ENCODE peak calls at places on chromosomes 12 and 14, in five cellular contexts. R is adrenal gland, M is GM23338, A is lung, X is cardiac muscle cell. K is an unnamed sample.
A peak's percentile ranks its signal among the peaks of the same experiment; 100 is the strongest.

GRCh38 chr12:111756196-111756595 is 10.5 kb upstream of the ALDH2 start:
- DNase-seq in X (no peak), R (no peak), M (no peak), A (no peak), K (no peak)

GRCh38 chr12:8664228-8664963 is 1.8 kb upstream of the MFAP5 start:
- DNase-seq in R (no peak), X (no peak), M (no peak), A (no peak), K (no peak)

GRCh38 chr12:77442633-77443032 is 377.3 kb upstream of the E2F7 start:
- DNase-seq in X (no peak), R (no peak), M (no peak), A (no peak), K (no peak)

GRCh38 chr14:99512571-99513182 is 31.5 kb downstream of the CCNK start:
- DNase-seq in X (no peak), M (no peak), R (no peak), A (no peak), K (no peak)

GRCh38 chr14:103613517-103613916 is 15.5 kb upstream of the KLC1 start:
- DNase-seq in R (no peak), M (no peak), X (no peak), A (no peak), K (no peak)

GRCh38 chr14:71885301-71885700 is 46.9 kb upstream of the RGS6 start:
- DNase-seq in M (no peak), R (no peak), X (no peak), A (no peak), K (no peak)

GRCh38 chr12:45585522-45586230 is 143.8 kb upstream of the ARID2 start:
- DNase-seq in M (no peak), A (no peak), R (no peak), X (no peak), K (no peak)

GRCh38 chr12:124053855-124054254 is 80.8 kb downstream of the ZNF664 start:
- DNase-seq in X (peak; percentile 89), M (peak; percentile 88), R (peak; percentile 67), A (peak; percentile 49), K (peak; percentile 13)

GRCh38 chr14:76870146-76870545 is 43.9 kb downstream of the LRRC74A start:
- DNase-seq in X (no peak), M (peak; percentile 61), R (no peak), A (no peak), K (no peak)

GRCh38 chr14:56181666-56182065 is 63.5 kb downstream of the PELI2 start:
- DNase-seq in X (no peak), R (no peak), M (no peak), A (peak; percentile 43), K (peak; percentile 91)

GRCh38 chr14:59044707-59045106 is 143.8 kb upstream of the DAAM1 start:
- DNase-seq in M (no peak), R (peak; percentile 83), X (peak; percentile 3), A (no peak), K (no peak)

GRCh38 chr12:70459786-70460185 is 93.7 kb downstream of the KCNMB4 start:
- DNase-seq in R (no peak), X (no peak), M (no peak), A (no peak), K (no peak)

GRCh38 chr12:120972870-120973543 is 5.3 kb upstream of the HNF1A start:
- DNase-seq in M (peak; percentile 91), A (peak; percentile 49), R (no peak), X (no peak), K (no peak)

GRCh38 chr14:50844397-50844796 is 13.4 kb upstream of the NIN start:
- DNase-seq in M (no peak), R (no peak), A (no peak), X (no peak), K (no peak)

GRCh38 chr12:7376196-7376595 is 67.8 kb downstream of the CD163L1 start:
- DNase-seq in A (no peak), X (peak; percentile 10), M (no peak), R (no peak), K (no peak)

GRCh38 chr14:35865611-35866010 is 39.5 kb downstream of the BRMS1L start:
- DNase-seq in A (no peak), M (no peak), R (no peak), X (no peak), K (no peak)

GRCh38 chr12:94170690-94171594 is 22.6 kb downstream of the PLXNC1 start:
- DNase-seq in M (peak; percentile 79), R (no peak), A (no peak), X (no peak), K (peak; percentile 71)

GRCh38 chr12:106309671-106310313 is 7.3 kb downstream of the TCP11L2 start:
- DNase-seq in X (peak; percentile 78), R (peak; percentile 56), A (no peak), M (no peak), K (no peak)

GRCh38 chr12:118743896-118744700 is 237.2 kb upstream of the SRRM4 start:
- DNase-seq in M (no peak), X (no peak), R (no peak), A (no peak), K (no peak)

DNA sequence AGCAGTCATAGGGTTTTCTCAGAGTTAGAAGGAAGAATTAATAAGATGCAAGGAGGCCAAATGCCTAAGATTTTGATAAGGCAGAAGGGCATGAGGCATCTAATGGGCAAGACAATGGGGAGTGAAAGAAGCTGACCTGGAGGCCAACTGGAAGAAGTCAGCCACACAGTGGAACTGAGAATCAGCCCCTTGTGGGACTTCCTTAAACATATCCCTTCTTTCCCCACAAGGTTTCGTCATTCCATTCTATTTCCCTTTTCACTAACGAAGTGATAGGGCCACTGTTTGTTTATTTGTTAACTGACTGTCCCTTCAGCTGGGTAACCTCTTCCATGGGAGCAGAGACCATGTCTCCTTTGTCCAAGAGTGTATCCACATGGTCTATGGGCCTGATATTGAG is 86.2 kb downstream of the HELB start:
- DNase-seq in R (peak; percentile 13), X (no peak), M (no peak), A (no peak), K (no peak)
- H3K4me1 ChIP-seq in R (no peaks in the 10 kb centered on the region), X (no peaks in the 10 kb centered on the region), M (no peaks in the 10 kb centered on the region), A (no peaks in the 10 kb centered on the region), K (no peaks in the 10 kb centered on the region)

GRCh38 chr12:105083041-105083440 is 1.2 kb downstream of the ALDH1L2 start:
- DNase-seq in A (no peak), X (peak; percentile 17), M (peak; percentile 25), R (no peak), K (peak; percentile 18)

GRCh38 chr12:105085537-105085936 is 1.3 kb upstream of the ALDH1L2 start:
- DNase-seq in A (no peak), R (no peak), X (no peak), M (peak; percentile 45), K (no peak)

GRCh38 chr12:105084251-105085250 is at the start of gene ALDH1L2:
- DNase-seq in R (peak; percentile 88), M (peak; percentile 91), X (peak; percentile 96), A (peak; percentile 86), K (peak; percentile 95)

GRCh38 chr12:105079011-105079570 is 5.2 kb downstream of the ALDH1L2 start:
- DNase-seq in A (no peak), X (no peak), M (no peak), R (no peak), K (no peak)

GRCh38 chr12:105083551-105084105 is 630 bp downstream of the ALDH1L2 start:
- DNase-seq in R (peak; percentile 47), X (peak; percentile 87), M (peak; percentile 37), A (peak; percentile 54), K (peak; percentile 74)
- H3K4me3 ChIP-seq in R (no peak overlapping the region), X (peak overlapping the region; percentile 36), M (peak overlapping the region; percentile 83), A (peak overlapping the region; percentile 49), K (peak overlapping the region; percentile 80)

GRCh38 chr12:47080725-47081502 is 1.2 kb upstream of the AMIGO2 start:
- DNase-seq in A (peak; percentile 56), M (peak; percentile 53), X (peak; percentile 70), R (peak; percentile 75), K (peak; percentile 46)
- TF ChIP-seq CTCF in A (no peak), M (no peak), X (no peak), R (no peak), K (no peak)

DNA sequence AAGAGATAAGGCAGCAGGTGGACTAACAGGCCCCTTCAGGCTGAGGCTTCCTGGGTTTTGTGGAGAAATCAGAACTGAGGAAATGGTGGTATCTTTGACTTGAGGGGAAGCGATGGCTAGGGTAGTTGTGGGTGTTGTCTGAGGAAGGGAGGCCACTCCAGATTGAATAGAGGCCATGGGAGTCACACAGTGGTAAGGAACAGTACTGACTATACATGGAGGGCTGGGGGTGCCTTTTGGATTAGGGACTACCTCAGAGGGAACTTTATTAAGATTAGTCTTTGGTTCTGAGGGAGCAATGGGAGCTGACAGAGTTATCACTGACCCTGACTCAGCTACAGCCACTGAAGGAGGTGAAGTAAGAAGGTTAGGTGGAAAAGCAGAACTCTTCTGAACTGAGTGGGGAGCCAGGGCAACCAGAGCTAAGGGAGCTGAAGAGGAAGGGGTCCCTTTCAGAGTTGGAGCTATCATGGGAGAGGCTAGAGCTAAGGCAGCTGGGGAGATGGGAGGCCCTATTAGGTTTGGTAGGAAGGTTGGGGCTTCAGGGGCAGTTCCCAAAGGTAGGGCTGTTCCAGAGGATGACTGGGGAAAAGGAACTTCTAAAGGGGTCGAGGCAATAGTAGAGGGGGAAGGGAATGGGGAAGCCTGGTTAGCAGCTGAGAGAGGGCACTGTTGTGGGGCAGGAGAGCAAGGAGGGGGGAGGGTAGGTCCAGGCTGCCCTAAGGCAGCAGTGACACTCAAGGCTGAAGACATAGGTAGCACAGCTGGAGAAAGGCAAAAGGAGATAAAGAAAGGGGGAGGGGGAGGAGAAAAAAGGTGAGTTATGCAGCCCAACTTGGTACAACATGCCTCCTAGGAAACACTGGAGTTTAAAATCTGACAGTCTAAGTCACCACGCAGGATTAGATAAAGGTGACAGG is 4.1 kb downstream of the NACA start:
- DNase-seq in A (no peak), M (peak; percentile 5), X (no peak), R (no peak), K (no peak)
- H3K4me1 ChIP-seq in A (peaks cover 47% of the 10 kb centered on the region), M (peaks cover 57% of the 10 kb centered on the region), X (peaks cover 54% of the 10 kb centered on the region), R (peaks cover 32% of the 10 kb centered on the region), K (peaks cover 84% of the 10 kb centered on the region)

DNA sequence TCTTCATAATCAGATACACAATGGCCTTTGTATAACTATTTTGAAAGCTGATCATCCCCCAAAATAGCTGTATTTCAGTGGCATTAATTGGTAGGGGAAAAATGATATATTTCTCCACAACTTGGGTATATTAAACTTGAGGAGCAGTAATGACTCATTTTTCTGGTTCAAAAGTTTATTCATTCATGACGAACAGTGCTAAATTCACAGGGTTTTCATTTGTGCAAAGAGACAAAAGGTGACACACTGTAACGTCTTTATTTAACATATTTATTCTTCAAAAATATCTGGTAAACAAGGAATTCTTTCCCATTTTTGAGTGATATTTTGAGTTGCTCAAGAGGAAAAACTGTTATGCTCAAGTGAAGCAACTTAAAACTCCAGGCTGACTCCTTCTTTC is 415.5 kb upstream of the SOX5 start:
- DNase-seq in X (no peak), R (no peak), M (no peak), A (no peak), K (no peak)
- H3K4me3 ChIP-seq in X (no peak overlapping the region), R (no peak overlapping the region), M (no peak overlapping the region), A (no peak overlapping the region), K (no peak overlapping the region)

DNA sequence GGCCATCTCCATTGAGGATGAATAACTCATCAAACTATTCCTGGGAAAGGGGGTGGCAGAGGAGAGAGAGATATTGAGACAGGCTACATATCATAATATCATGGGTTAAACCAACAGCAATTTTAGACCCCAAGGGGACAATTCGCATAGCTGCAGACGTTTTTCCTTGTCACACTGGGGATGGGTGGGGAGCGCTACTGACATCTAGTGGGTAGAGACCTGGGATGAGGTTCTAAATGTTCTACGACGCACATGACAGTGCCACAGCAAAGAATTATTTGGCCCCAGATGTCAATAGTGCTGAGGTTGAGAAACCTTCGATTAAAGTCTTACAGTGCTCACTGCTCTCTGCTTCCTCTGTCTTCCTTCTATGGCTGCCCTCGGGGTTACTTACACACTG is 425.6 kb downstream of the NRXN3 start:
- DNase-seq in R (no peak), M (peak; percentile 52), X (peak; percentile 0), A (no peak), K (no peak)
- TF ChIP-seq CTCF in R (no peak), M (peak; percentile 50), X (peak; percentile 8), A (no peak), K (no peak)